ENCODE peak calls at places on chromosomes 4 and X, in seven cellular contexts. One of them, this sample, is unnamed.

GRCh38 chr4:81351653-81352455 is 119.9 kb downstream of the RASGEF1B start:
- DNase-seq in mucosa of descending colon: peak; percentile 91
- DNase-seq in dorsolateral prefrontal cortex: peak; percentile 72
- DNase-seq in fibroblast of pulmonary artery: peak; percentile 85
- DNase-seq in NB4: peak; percentile 65
- DNase-seq in PC-3: peak; percentile 75
- DNase-seq in AG10803: peak; percentile 77
- DNase-seq in this sample: peak; percentile 35

GRCh38 chr4:76896731-76897521 is 1.0 kb downstream of the SOWAHB start:
- DNase-seq in mucosa of descending colon: peak; percentile 66
- DNase-seq in dorsolateral prefrontal cortex: peak; percentile 63
- DNase-seq in fibroblast of pulmonary artery: peak; percentile 13
- DNase-seq in NB4: no peak
- DNase-seq in PC-3: peak; percentile 22
- DNase-seq in AG10803: peak; percentile 9
- DNase-seq in this sample: no peak

GRCh38 chr4:6032249-6033244 is 14.3 kb upstream of the C4orf50 start:
- DNase-seq in mucosa of descending colon: no peak
- DNase-seq in dorsolateral prefrontal cortex: no peak
- DNase-seq in fibroblast of pulmonary artery: no peak
- DNase-seq in NB4: no peak
- DNase-seq in PC-3: no peak
- DNase-seq in AG10803: peak; percentile 2
- DNase-seq in this sample: no peak

GRCh38 chrX:11908371-11908770 is 150.3 kb downstream of the MSL3 start:
- DNase-seq in mucosa of descending colon: peak; percentile 3
- DNase-seq in dorsolateral prefrontal cortex: no peak
- DNase-seq in fibroblast of pulmonary artery: peak; percentile 47
- DNase-seq in NB4: peak; percentile 25
- DNase-seq in PC-3: peak; percentile 63
- DNase-seq in AG10803: no peak
- DNase-seq in this sample: peak; percentile 4

GRCh38 chr4:4549534-4549933 is 7.7 kb upstream of the STX18 start:
- DNase-seq in mucosa of descending colon: no peak
- DNase-seq in dorsolateral prefrontal cortex: no peak
- DNase-seq in fibroblast of pulmonary artery: no peak
- DNase-seq in NB4: no peak
- DNase-seq in PC-3: peak; percentile 72
- DNase-seq in AG10803: no peak
- DNase-seq in this sample: no peak

GRCh38 chrX:33211356-33212254 is at the start of gene DMD:
- DNase-seq in mucosa of descending colon: peak; percentile 13
- DNase-seq in dorsolateral prefrontal cortex: peak; percentile 43
- DNase-seq in fibroblast of pulmonary artery: peak; percentile 92
- DNase-seq in NB4: no peak
- DNase-seq in PC-3: no peak
- DNase-seq in AG10803: peak; percentile 1
- DNase-seq in this sample: no peak

GRCh38 chr4:123599061-123599919 is 202.7 kb downstream of the SPRY1 start:
- DNase-seq in mucosa of descending colon: no peak
- DNase-seq in dorsolateral prefrontal cortex: no peak
- DNase-seq in fibroblast of pulmonary artery: peak; percentile 94
- DNase-seq in NB4: peak; percentile 84
- DNase-seq in PC-3: peak; percentile 18
- DNase-seq in AG10803: peak; percentile 82
- DNase-seq in this sample: no peak

GRCh38 chr4:158484173-158484885 is 37.4 kb upstream of the RXFP1 start:
- DNase-seq in mucosa of descending colon: no peak
- DNase-seq in dorsolateral prefrontal cortex: no peak
- DNase-seq in fibroblast of pulmonary artery: no peak
- DNase-seq in NB4: no peak
- DNase-seq in PC-3: peak; percentile 75
- DNase-seq in AG10803: no peak
- DNase-seq in this sample: no peak

GRCh38 chr4:183618681-183619080 is 40.3 kb downstream of the RWDD4 start:
- DNase-seq in mucosa of descending colon: no peak
- DNase-seq in dorsolateral prefrontal cortex: no peak
- DNase-seq in fibroblast of pulmonary artery: no peak
- DNase-seq in NB4: no peak
- DNase-seq in PC-3: no peak
- DNase-seq in AG10803: no peak
- DNase-seq in this sample: no peak

GRCh38 chr4:102734591-102735385 is 26.0 kb downstream of the MANBA start:
- DNase-seq in mucosa of descending colon: no peak
- DNase-seq in dorsolateral prefrontal cortex: no peak
- DNase-seq in fibroblast of pulmonary artery: no peak
- DNase-seq in NB4: peak; percentile 91
- DNase-seq in PC-3: peak; percentile 52
- DNase-seq in AG10803: peak; percentile 8
- DNase-seq in this sample: peak; percentile 36

GRCh38 chr4:57554693-57555092 is 444.5 kb upstream of the IGFBP7 start:
- DNase-seq in mucosa of descending colon: no peak
- DNase-seq in dorsolateral prefrontal cortex: no peak
- DNase-seq in fibroblast of pulmonary artery: no peak
- DNase-seq in NB4: no peak
- DNase-seq in PC-3: no peak
- DNase-seq in AG10803: no peak
- DNase-seq in this sample: no peak

GRCh38 chr4:189374176-189374575 is 566.5 kb upstream of the FRG1 start:
- DNase-seq in mucosa of descending colon: no peak
- DNase-seq in dorsolateral prefrontal cortex: no peak
- DNase-seq in fibroblast of pulmonary artery: no peak
- DNase-seq in NB4: no peak
- DNase-seq in PC-3: no peak
- DNase-seq in AG10803: no peak
- DNase-seq in this sample: no peak

GRCh38 chrX:25206761-25207160 is 191.0 kb upstream of the ARX start:
- DNase-seq in mucosa of descending colon: no peak
- DNase-seq in dorsolateral prefrontal cortex: no peak
- DNase-seq in fibroblast of pulmonary artery: no peak
- DNase-seq in NB4: no peak
- DNase-seq in PC-3: peak; percentile 67
- DNase-seq in AG10803: no peak
- DNase-seq in this sample: no peak

GRCh38 chr4:122577808-122578781 is 42.8 kb downstream of the IL21 start:
- DNase-seq in mucosa of descending colon: peak; percentile 61
- DNase-seq in dorsolateral prefrontal cortex: no peak
- DNase-seq in fibroblast of pulmonary artery: peak; percentile 62
- DNase-seq in NB4: peak; percentile 82
- DNase-seq in PC-3: peak; percentile 75
- DNase-seq in AG10803: peak; percentile 67
- DNase-seq in this sample: no peak

GRCh38 chr4:1542226-1542490 is 135.9 kb upstream of the NKX1-1 start:
- DNase-seq in mucosa of descending colon: no peak
- DNase-seq in dorsolateral prefrontal cortex: no peak
- DNase-seq in fibroblast of pulmonary artery: no peak
- DNase-seq in NB4: no peak
- DNase-seq in PC-3: no peak
- DNase-seq in AG10803: no peak
- DNase-seq in this sample: no peak

GRCh38 chrX:151169783-151170182 is 6.6 kb upstream of the GPR50 start:
- DNase-seq in mucosa of descending colon: no peak
- DNase-seq in dorsolateral prefrontal cortex: no peak
- DNase-seq in fibroblast of pulmonary artery: no peak
- DNase-seq in NB4: no peak
- DNase-seq in PC-3: no peak
- DNase-seq in AG10803: no peak
- DNase-seq in this sample: no peak

GRCh38 chr4:31104033-31104432 is 383.9 kb downstream of the PCDH7 start:
- DNase-seq in mucosa of descending colon: no peak
- DNase-seq in dorsolateral prefrontal cortex: no peak
- DNase-seq in fibroblast of pulmonary artery: no peak
- DNase-seq in NB4: no peak
- DNase-seq in PC-3: no peak
- DNase-seq in AG10803: no peak
- DNase-seq in this sample: no peak

GRCh38 chr4:40934671-40935070 is 184.9 kb downstream of the NSUN7 start:
- DNase-seq in mucosa of descending colon: no peak
- DNase-seq in dorsolateral prefrontal cortex: no peak
- DNase-seq in fibroblast of pulmonary artery: no peak
- DNase-seq in NB4: no peak
- DNase-seq in PC-3: no peak
- DNase-seq in AG10803: no peak
- DNase-seq in this sample: no peak

GRCh38 chr4:127856485-127857447 is 23.9 kb upstream of the PLK4 start:
- DNase-seq in mucosa of descending colon: no peak
- DNase-seq in dorsolateral prefrontal cortex: no peak
- DNase-seq in fibroblast of pulmonary artery: peak; percentile 87
- DNase-seq in NB4: no peak
- DNase-seq in PC-3: peak; percentile 56
- DNase-seq in AG10803: peak; percentile 93
- DNase-seq in this sample: no peak

GRCh38 chr4:13403833-13404232 is 80.3 kb downstream of the RAB28 start:
- DNase-seq in mucosa of descending colon: no peak
- DNase-seq in dorsolateral prefrontal cortex: no peak
- DNase-seq in fibroblast of pulmonary artery: no peak
- DNase-seq in NB4: no peak
- DNase-seq in PC-3: no peak
- DNase-seq in AG10803: no peak
- DNase-seq in this sample: no peak
- TF ChIP-seq CTCF in mucosa of descending colon: no peak
- TF ChIP-seq CTCF in dorsolateral prefrontal cortex: no peak
- TF ChIP-seq CTCF in fibroblast of pulmonary artery: no peak
- TF ChIP-seq CTCF in NB4: no peak
- TF ChIP-seq CTCF in PC-3: no peak
- TF ChIP-seq CTCF in AG10803: no peak
- TF ChIP-seq CTCF in this sample: no peak

GRCh38 chr4:153223418-153223792 is 19.2 kb downstream of the TRIM2 start:
- DNase-seq in mucosa of descending colon: no peak
- DNase-seq in dorsolateral prefrontal cortex: no peak
- DNase-seq in fibroblast of pulmonary artery: no peak
- DNase-seq in NB4: no peak
- DNase-seq in PC-3: no peak
- DNase-seq in AG10803: no peak
- DNase-seq in this sample: no peak
- H3K4me3 ChIP-seq in mucosa of descending colon: peak overlapping the region; percentile 11
- H3K4me3 ChIP-seq in dorsolateral prefrontal cortex: peak overlapping the region; percentile 60
- H3K4me3 ChIP-seq in fibroblast of pulmonary artery: peak overlapping the region; percentile 67
- H3K4me3 ChIP-seq in NB4: peak overlapping the region; percentile 37
- H3K4me3 ChIP-seq in PC-3: peak overlapping the region; percentile 70
- H3K4me3 ChIP-seq in AG10803: peak overlapping the region; percentile 75
- H3K4me3 ChIP-seq in this sample: peak overlapping the region; percentile 52

DNA sequence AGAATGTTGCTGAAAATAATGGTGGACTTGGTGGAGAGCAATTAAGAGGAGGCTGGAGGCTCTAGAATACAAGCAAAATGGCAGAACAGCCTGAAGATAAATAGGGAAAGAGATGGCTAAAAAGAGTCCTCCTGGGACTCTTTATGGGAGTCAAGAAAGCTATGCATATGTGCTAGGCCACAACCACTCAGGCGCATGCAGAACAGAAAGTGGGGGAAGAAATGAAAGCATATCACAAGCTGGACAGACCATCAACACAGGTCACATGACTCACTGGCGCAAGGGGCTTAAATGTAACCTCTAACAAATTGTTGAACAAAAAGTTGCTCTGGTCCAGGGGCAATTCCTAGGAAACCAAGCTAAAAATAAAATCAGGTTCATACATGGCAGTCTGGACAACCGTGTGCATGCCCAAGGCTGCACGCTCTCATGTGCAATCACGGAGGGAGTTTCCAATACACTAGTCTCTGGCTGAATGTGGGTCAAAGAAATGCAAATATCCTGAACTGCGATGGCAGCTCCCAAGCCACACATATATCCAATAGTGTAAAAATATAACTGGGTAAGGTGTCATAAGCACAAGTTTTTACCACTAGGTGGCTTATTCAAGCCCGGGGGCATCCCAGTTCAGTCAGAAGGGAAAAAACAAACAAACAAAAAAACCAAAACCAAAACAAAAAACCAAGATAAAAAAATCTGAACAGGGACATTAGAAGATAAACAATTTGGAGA is 45.4 kb downstream of the ZNF711 start:
- DNase-seq in mucosa of descending colon: no peak
- DNase-seq in dorsolateral prefrontal cortex: no peak
- DNase-seq in fibroblast of pulmonary artery: no peak
- DNase-seq in NB4: no peak
- DNase-seq in PC-3: no peak
- DNase-seq in AG10803: no peak
- DNase-seq in this sample: no peak
- TF ChIP-seq CTCF in mucosa of descending colon: no peak
- TF ChIP-seq CTCF in dorsolateral prefrontal cortex: no peak
- TF ChIP-seq CTCF in fibroblast of pulmonary artery: no peak
- TF ChIP-seq CTCF in NB4: no peak
- TF ChIP-seq CTCF in PC-3: peak; percentile 17
- TF ChIP-seq CTCF in AG10803: no peak
- TF ChIP-seq CTCF in this sample: no peak

GRCh38 chr4:169008478-169008877 is 1.6 kb downstream of the CBR4 start:
- DNase-seq in mucosa of descending colon: no peak
- DNase-seq in dorsolateral prefrontal cortex: no peak
- DNase-seq in fibroblast of pulmonary artery: no peak
- DNase-seq in NB4: peak; percentile 25
- DNase-seq in PC-3: no peak
- DNase-seq in AG10803: no peak
- DNase-seq in this sample: no peak
- H3K4me3 ChIP-seq in mucosa of descending colon: no peak overlapping the region
- H3K4me3 ChIP-seq in dorsolateral prefrontal cortex: no peak overlapping the region
- H3K4me3 ChIP-seq in fibroblast of pulmonary artery: peak overlapping the region; percentile 86
- H3K4me3 ChIP-seq in NB4: peak overlapping the region; percentile 83
- H3K4me3 ChIP-seq in PC-3: peak overlapping the region; percentile 87
- H3K4me3 ChIP-seq in AG10803: peak overlapping the region; percentile 87
- H3K4me3 ChIP-seq in this sample: peak overlapping the region; percentile 74